ENCODE peak calls at places on chromosome X, in ten cellular contexts. V is heart left ventricle; C is right atrium auricular region; B is aorta; D is H1; L is GM12878; I is kidney; O is mesenchymal stem cell; S is pancreas; A is CD8-positive, alpha-beta memory T cell. U is an unnamed sample. For H3K9me3 and H3K4me1, the result is how much of the 10 kb centered on the place peaks cover.

GRCh38 chrX:1306909-1307625 is 29.5 kb upstream of the IL3RA start:
- DNase-seq in V (no peak), A (no peak), S (no peak), B (no peak), O (no peak), L (no peak), I (peak), D (no peak), C (no peak), U (no peak)

GRCh38 chrX:29762006-29762405 is 453.4 kb upstream of the MAGEB2 start:
- DNase-seq in D (no peak), S (no peak), O (no peak), A (no peak), B (no peak), L (no peak), C (no peak), I (no peak), V (no peak), U (no peak)

GRCh38 chrX:31098081-31098480 is 26.2 kb upstream of the FTHL17 start:
- DNase-seq in B (no peak), C (no peak), A (no peak), S (no peak), L (no peak), O (no peak), I (no peak), D (no peak), V (no peak), U (no peak)

GRCh38 chrX:131802836-131803626 is 220.1 kb upstream of the STK26 start:
- DNase-seq in V (peak), A (peak), S (peak), D (peak), C (no peak), L (peak), O (no peak), B (peak), I (peak), U (no peak)

GRCh38 chrX:105375816-105376215 is 155.3 kb upstream of the TEX13A start:
- DNase-seq in S (no peak), V (no peak), B (no peak), I (no peak), O (no peak), A (no peak), L (no peak), C (no peak), D (no peak), U (no peak)

GRCh38 chrX:49184294-49185061 is 1.7 kb downstream of the PRICKLE3 start:
- DNase-seq in O (peak), A (no peak), D (peak), B (peak), S (peak), I (peak), V (peak), C (peak), L (no peak), U (peak)

GRCh38 chrX:17174671-17175070 is 200.3 kb upstream of the NHS start:
- DNase-seq in I (no peak), S (no peak), L (no peak), D (no peak), C (no peak), B (peak), V (peak), A (no peak), O (no peak), U (no peak)

GRCh38 chrX:74422576-74423288 is 1.4 kb downstream of the SLC16A2 start:
- DNase-seq in L (no peak), O (peak), C (peak), I (peak), A (no peak), D (peak), B (peak), S (peak), V (peak), U (peak)

GRCh38 chrX:32774966-32775365 is 436.4 kb downstream of the DMD start:
- DNase-seq in A (no peak), D (no peak), L (no peak), I (no peak), O (no peak), S (no peak), B (no peak), C (no peak), V (no peak), U (no peak)

GRCh38 chrX:3268804-3269203 is 77.6 kb downstream of the MXRA5 start:
- DNase-seq in B (no peak), D (no peak), I (no peak), V (no peak), L (no peak), A (no peak), C (no peak), O (peak), S (no peak), U (no peak)

GRCh38 chrX:39773923-39774803 is 323.6 kb downstream of the BCOR start:
- DNase-seq in C (no peak), O (peak), I (no peak), V (no peak), B (no peak), D (no peak), A (peak), S (peak), L (no peak), U (no peak)

GRCh38 chrX:110399497-110399896 is 40.8 kb downstream of the RTL9 start:
- DNase-seq in V (no peak), O (no peak), S (no peak), C (no peak), L (no peak), B (no peak), D (no peak), A (no peak), I (no peak), U (no peak)

DNA sequence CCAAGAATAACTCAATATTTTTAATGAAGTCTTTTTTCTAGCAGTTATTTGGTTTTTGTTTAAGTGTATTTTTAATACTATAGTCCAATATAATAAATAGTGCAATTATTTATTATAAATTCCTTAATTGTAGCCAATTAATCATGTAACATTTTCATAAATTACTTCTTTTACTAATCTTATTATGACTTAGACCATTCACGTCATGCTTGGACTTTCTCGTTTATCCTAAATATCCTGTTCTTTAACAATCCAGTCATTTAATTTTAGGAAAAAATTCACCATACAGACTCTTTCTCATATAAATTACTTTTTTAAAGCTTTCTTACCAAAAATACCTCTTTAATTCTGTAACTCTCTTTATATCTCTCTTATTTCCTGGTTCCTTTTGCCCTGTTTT is 350.1 kb downstream of the AR start:
- DNase-seq in O (peak), I (no peak), C (no peak), S (no peak), A (no peak), B (no peak), V (no peak), D (no peak), L (no peak), U (no peak)
- H3K9me3 ChIP-seq in O (half or more), I (under half), C (under half), S (under half), A (under half), B (under half), V (under half), D (under half), L (under half), U (under half)

GRCh38 chrX:9586992-9587392 is 122.1 kb downstream of the TBL1X start:
- DNase-seq in D (peak), A (no peak), C (no peak), I (no peak), S (no peak), B (no peak), O (no peak), L (no peak), V (no peak), U (no peak)
- H3K4me1 ChIP-seq in D (under half), A (under half), C (under half), I (under half), S (under half), B (under half), O (under half), L (under half), V (under half), U (under half)

GRCh38 chrX:106954041-106954440 is 33.8 kb downstream of the CLDN2 start:
- DNase-seq in V (no peak), I (no peak), B (no peak), O (no peak), D (no peak), L (no peak), A (no peak), C (no peak), S (no peak), U (no peak)
- H3K4me3 ChIP-seq in V (no peak), I (no peak), B (no peak), O (no peak), D (no peak), L (no peak), A (no peak), C (no peak), S (no peak), U (no peak)

DNA sequence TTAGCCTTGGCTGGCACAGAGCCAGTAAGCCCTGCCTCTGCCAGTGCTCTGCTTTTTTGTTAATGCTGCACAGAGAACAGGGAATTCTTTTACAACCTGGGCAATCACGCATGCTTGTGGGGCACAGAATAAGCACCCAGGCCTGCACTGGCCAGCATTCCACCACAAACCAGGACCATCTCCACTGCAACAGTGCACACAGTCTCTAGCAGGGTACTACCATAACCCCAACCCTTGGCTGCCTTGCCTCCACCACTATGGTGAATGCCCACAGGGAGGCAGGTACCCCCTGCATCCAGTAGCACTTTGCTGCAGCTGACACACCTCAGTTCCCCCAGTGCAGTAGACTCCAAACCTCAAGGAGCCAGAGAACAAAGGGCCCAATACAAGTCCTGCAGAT is 19.2 kb upstream of the FAAH2 start:
- DNase-seq in I (no peak), D (no peak), B (no peak), C (no peak), A (no peak), L (no peak), V (no peak), O (no peak), S (no peak), U (no peak)
- H3K9me3 ChIP-seq in I (under half), D (under half), B (under half), C (under half), A (under half), L (under half), V (under half), O (under half), S (under half), U (under half)

DNA sequence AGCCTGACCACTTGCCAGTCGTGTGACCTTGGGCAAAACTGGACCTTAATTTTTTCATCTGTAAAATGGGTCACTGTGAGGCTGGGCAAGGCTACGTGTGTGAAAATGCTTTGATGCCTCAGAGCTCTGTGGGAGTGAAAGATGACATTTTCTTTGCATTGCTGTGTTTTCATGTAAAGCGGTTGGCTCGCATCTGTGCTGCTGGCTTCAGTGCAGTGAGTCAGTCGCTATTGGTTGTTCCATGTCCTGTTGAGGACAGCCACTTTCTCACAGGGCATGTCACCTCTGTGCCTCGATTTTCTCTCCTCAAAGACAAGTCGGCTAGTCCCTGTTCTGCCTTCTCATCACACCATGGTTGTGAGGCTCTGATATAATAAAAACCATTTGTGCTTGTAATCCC is 4.4 kb downstream of the MTMR1 start:
- DNase-seq in B (no peak), V (no peak), S (no peak), D (no peak), O (no peak), I (no peak), L (no peak), C (no peak), A (no peak), U (no peak)
- H3K4me1 ChIP-seq in B (under half), V (under half), S (under half), D (under half), O (under half), I (under half), L (under half), C (under half), A (under half), U (under half)

DNA sequence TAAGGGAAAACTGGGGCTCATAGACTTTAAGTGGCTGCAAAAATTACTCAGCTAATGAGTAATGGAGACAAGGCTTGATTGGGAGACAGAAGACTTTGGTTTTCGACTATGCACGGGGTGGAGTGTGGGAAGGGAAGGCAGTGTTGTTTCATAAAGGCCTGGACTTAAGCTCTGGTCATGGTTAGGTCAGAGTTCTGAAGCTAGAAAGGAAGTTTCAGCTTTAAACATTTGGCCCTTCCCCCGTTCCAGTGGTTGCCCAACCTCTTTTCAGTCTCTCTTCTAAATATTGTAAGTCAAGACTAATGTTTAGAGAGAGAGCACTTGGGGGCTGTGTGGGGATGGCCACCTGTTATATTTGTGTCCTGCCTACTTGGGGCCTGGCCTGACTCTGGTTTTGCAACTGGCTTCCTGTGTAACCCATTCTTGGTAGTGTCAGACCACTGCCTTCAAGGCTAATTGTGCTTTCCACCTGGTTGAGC is 21.0 kb downstream of the MSN start:
- DNase-seq in B (no peak), D (no peak), V (no peak), I (no peak), L (peak), S (no peak), A (no peak), O (peak), C (no peak), U (no peak)
- H3K4me3 ChIP-seq in B (no peak), D (no peak), V (no peak), I (no peak), L (no peak), S (no peak), A (no peak), O (no peak), C (no peak), U (no peak)